ENCODE peak calls at places on chromosomes 12 and 14, in ten cellular contexts. V is NCI-H774; G is EL; U is lower leg skin; W is activated T-cell treated with anti-CD3 and anti-CD28 coated beads, Interleukin-2, amount 50 U/mL, for 72 hours; H is astrocyte of the hippocampus; B is Peyer's patch; E is stimulated activated CD8-positive, alpha-beta memory T cell treated with anti-CD3 and anti-CD28 coated beads, Interleukin-4, amount 100 ng/mL, for 24 hours; S is GM12892; A is neural progenitor cell. I is an unnamed sample.

GRCh38 chr14:80213602-80214001 is 2.3 kb upstream of the DIO2 start:
- DNase-seq in V (no peak), B (no peak), E (no peak), S (no peak), A (peak), G (peak), U (no peak), H (peak), W (peak), I (peak)

GRCh38 chr12:117212563-117213190 is 22.4 kb upstream of the FBXO21 start:
- DNase-seq in E (peak), S (peak), V (peak), U (peak), G (peak), H (peak), B (peak), A (peak), W (peak), I (peak)

GRCh38 chr14:68654471-68654941 is 138.4 kb downstream of the ZFP36L1 start:
- DNase-seq in U (no peak), A (no peak), S (no peak), W (no peak), H (no peak), B (no peak), E (no peak), G (no peak), V (no peak), I (no peak)

GRCh38 chr14:100571837-100572236 is 15.4 kb downstream of the BEGAIN start:
- DNase-seq in A (no peak), G (no peak), E (no peak), S (no peak), V (no peak), U (no peak), B (no peak), W (no peak), H (no peak), I (no peak)

GRCh38 chr14:69226178-69226577 is 33.8 kb upstream of the GALNT16 start:
- DNase-seq in G (no peak), H (peak), E (no peak), A (no peak), S (no peak), B (no peak), U (no peak), V (no peak), W (no peak), I (no peak)

GRCh38 chr14:103205541-103205906 is 82.3 kb downstream of the TNFAIP2 start:
- DNase-seq in S (no peak), W (no peak), G (no peak), U (no peak), H (no peak), A (no peak), E (no peak), V (no peak), B (no peak), I (no peak)

GRCh38 chr14:52355016-52355430 is 40.9 kb downstream of the PTGER2 start:
- DNase-seq in E (no peak), S (no peak), B (no peak), H (peak), U (no peak), W (no peak), V (no peak), A (peak), G (peak), I (peak)

GRCh38 chr12:78494911-78495310 is 369.7 kb upstream of the SYT1 start:
- DNase-seq in B (no peak), W (no peak), G (peak), H (peak), U (no peak), E (no peak), A (no peak), S (no peak), V (no peak), I (peak)

GRCh38 chr14:51962678-51963077 is 26.7 kb upstream of the RTRAF start:
- DNase-seq in S (no peak), B (no peak), V (no peak), A (no peak), G (no peak), W (no peak), U (no peak), E (no peak), H (no peak), I (peak)

GRCh38 chr14:77319416-77319815 is 1.3 kb downstream of the POMT2 start:
- DNase-seq in U (no peak), H (no peak), G (no peak), E (no peak), S (no peak), V (no peak), A (no peak), B (no peak), W (no peak), I (no peak)

GRCh38 chr12:110860833-110861291 is 14.1 kb downstream of the CCDC63 start:
- DNase-seq in V (no peak), U (no peak), H (no peak), G (no peak), W (no peak), E (no peak), B (no peak), A (peak), S (no peak), I (no peak)

GRCh38 chr14:94213021-94213420 is 38.9 kb downstream of the PPP4R4 start:
- DNase-seq in G (peak), U (no peak), B (no peak), E (no peak), W (no peak), A (no peak), V (no peak), S (no peak), H (peak), I (peak)

GRCh38 chr14:74506408-74506807 is 12.8 kb downstream of the ISCA2 start:
- DNase-seq in W (no peak), U (no peak), V (no peak), H (no peak), B (no peak), S (peak), G (no peak), E (no peak), A (no peak), I (no peak)

GRCh38 chr12:116916714-116917114 is 6.0 kb downstream of the FBXW8 start:
- DNase-seq in S (no peak), H (peak), V (peak), B (no peak), E (peak), G (peak), W (peak), U (no peak), A (no peak), I (peak)

GRCh38 chr12:105812356-105812755 is 326.4 kb downstream of the NUAK1 start:
- DNase-seq in W (no peak), S (no peak), U (no peak), G (no peak), H (peak), E (no peak), V (no peak), A (no peak), B (no peak), I (no peak)

I was measured in adipocyte.